ENCODE peak calls at places on chromosomes 7 and 10, in ten cellular contexts. R, F, M, D, K, S, C, O, U and W are unnamed samples.

GRCh38 chr10:14945097-14945496 is 8.8 kb downstream of the DCLRE1C start:
- DNase-seq in O (no peak), R (no peak), F (no peak), D (no peak), M (peak; percentile 3), C (no peak), U (no peak), S (no peak), K (no peak), W (no peak)

GRCh38 chr10:102678842-102679289 is 34.6 kb downstream of the TRIM8 start:
- DNase-seq in R (peak; percentile 57), K (peak; percentile 69), F (no peak), D (no peak), O (peak; percentile 27), U (no peak), S (peak; percentile 79), C (peak; percentile 78), M (peak; percentile 42), W (peak; percentile 22)

GRCh38 chr7:91976743-91977142 is 36.1 kb downstream of the AKAP9 start:
- DNase-seq in R (no peak), S (no peak), O (no peak), D (no peak), M (no peak), K (no peak), F (no peak), U (no peak), C (no peak), W (no peak)

GRCh38 chr10:47152861-47153349 is 147.1 kb upstream of the GDF10 start:
- DNase-seq in O (no peak), D (no peak), M (peak; percentile 54), C (no peak), U (no peak), K (no peak), R (no peak), F (no peak), S (no peak), W (no peak)

GRCh38 chr10:21144047-21144446 is 246.9 kb upstream of the NEBL start:
- DNase-seq in M (peak; percentile 6), R (no peak), O (no peak), U (peak; percentile 64), F (no peak), S (no peak), D (no peak), K (no peak), C (no peak), W (no peak)

GRCh38 chr7:153388611-153389010 is 629.1 kb downstream of the ACTR3B start:
- DNase-seq in O (no peak), K (no peak), C (no peak), S (no peak), M (no peak), U (no peak), F (peak; percentile 13), D (no peak), R (no peak), W (no peak)

GRCh38 chr10:55091691-55092328 is 290.8 kb upstream of the PCDH15 start:
- DNase-seq in O (peak; percentile 24), S (no peak), R (no peak), F (no peak), U (no peak), M (peak; percentile 54), K (no peak), D (no peak), C (no peak), W (no peak)

GRCh38 chr10:131817866-131818509 is 82.8 kb upstream of the PPP2R2D start:
- DNase-seq in S (peak; percentile 46), U (peak; percentile 10), D (no peak), F (peak; percentile 47), O (no peak), K (no peak), M (no peak), C (no peak), R (no peak), W (no peak)

GRCh38 chr10:13815766-13816165 is 229.0 kb downstream of the PRPF18 start:
- DNase-seq in M (peak; percentile 46), D (no peak), S (no peak), R (peak; percentile 65), O (no peak), U (no peak), C (no peak), F (no peak), K (no peak), W (peak; percentile 38)
- H3K27ac ChIP-seq in M (no peak overlapping the region), D (no peak overlapping the region), S (peak overlapping the region; percentile 64), R (peak overlapping the region; percentile 61), O (no peak overlapping the region), U (no peak overlapping the region), C (no peak overlapping the region), F (no peak overlapping the region), K (peak overlapping the region; percentile 68), W (no peak overlapping the region)

GRCh38 chr7:134844200-134844599 is 64.8 kb downstream of the CALD1 start:
- DNase-seq in F (no peak), U (no peak), O (no peak), M (peak; percentile 67), C (no peak), S (no peak), D (no peak), K (no peak), R (no peak), W (no peak)

GRCh38 chr7:134836447-134836846 is 57.0 kb downstream of the CALD1 start:
- DNase-seq in M (no peak), F (no peak), D (no peak), K (no peak), R (peak; percentile 96), U (no peak), S (no peak), O (peak; percentile 42), C (no peak), W (no peak)

GRCh38 chr7:134842901-134843300 is 63.5 kb downstream of the CALD1 start:
- DNase-seq in S (no peak), F (no peak), M (no peak), R (no peak), D (no peak), U (no peak), O (no peak), K (no peak), C (no peak), W (no peak)

GRCh38 chr7:134845461-134845860 is 66.0 kb downstream of the CALD1 start:
- DNase-seq in R (no peak), D (no peak), O (peak; percentile 61), M (peak; percentile 35), F (no peak), C (no peak), K (no peak), S (no peak), U (no peak), W (no peak)

GRCh38 chr7:134842062-134842461 is 62.6 kb downstream of the CALD1 start:
- DNase-seq in S (no peak), C (no peak), K (no peak), F (no peak), M (no peak), D (no peak), R (no peak), O (no peak), U (no peak), W (no peak)
- H3K36me3 ChIP-seq in S (peaks cover 20% of the 10 kb centered on the region), C (no peaks in the 10 kb centered on the region), K (peaks cover 32% of the 10 kb centered on the region), F (peaks cover 42% of the 10 kb centered on the region), M (no peaks in the 10 kb centered on the region), D (no peaks in the 10 kb centered on the region), R (peaks cover 54% of the 10 kb centered on the region), O (no peaks in the 10 kb centered on the region), U (no peaks in the 10 kb centered on the region), W (no peaks in the 10 kb centered on the region)

GRCh38 chr10:44205072-44205471 is 179.8 kb downstream of the CXCL12 start:
- DNase-seq in O (no peak), C (no peak), F (no peak), D (no peak), K (no peak), R (no peak), U (no peak), S (no peak), M (no peak), W (no peak)

GRCh38 chr10:44207160-44207559 is 177.7 kb downstream of the CXCL12 start:
- DNase-seq in M (no peak), U (no peak), O (no peak), S (no peak), D (no peak), K (no peak), R (no peak), C (no peak), F (no peak), W (no peak)

GRCh38 chr10:44206127-44206818 is 178.6 kb downstream of the CXCL12 start:
- DNase-seq in C (no peak), K (peak; percentile 55), S (no peak), O (no peak), F (no peak), M (no peak), U (no peak), D (no peak), R (no peak), W (no peak)

DNA sequence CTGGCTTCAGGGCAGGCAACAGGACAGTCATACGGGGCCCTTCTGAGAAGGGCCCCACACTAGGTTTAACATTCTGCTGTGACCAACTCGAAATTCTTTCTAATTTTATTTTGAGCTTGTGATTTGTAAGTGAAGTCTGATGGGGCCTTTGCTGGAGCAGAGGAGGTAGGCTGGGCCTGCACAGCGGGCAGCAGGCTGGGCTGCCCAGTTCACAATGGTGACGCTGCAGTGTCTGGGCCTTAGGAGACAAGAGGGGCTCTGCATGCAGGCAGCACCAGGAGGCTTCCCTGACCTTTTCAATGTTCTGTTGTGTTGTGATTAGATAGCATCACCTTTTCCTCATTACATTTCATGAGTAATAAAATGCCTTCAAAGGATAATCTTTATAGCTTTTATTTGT is 175.1 kb downstream of the CXCL12 start:
- DNase-seq in S (no peak), D (no peak), M (no peak), U (no peak), K (no peak), F (no peak), O (no peak), R (no peak), C (no peak), W (no peak)
- H3K4me3 ChIP-seq in S (no peak overlapping the region), D (no peak overlapping the region), M (no peak overlapping the region), U (no peak overlapping the region), K (no peak overlapping the region), F (no peak overlapping the region), O (no peak overlapping the region), R (no peak overlapping the region), C (no peak overlapping the region), W (no peak overlapping the region)

GRCh38 chr7:116257156-116257555 is 46.8 kb downstream of the TES start:
- DNase-seq in F (no peak), D (no peak), R (no peak), O (no peak), S (no peak), M (no peak), U (no peak), K (no peak), C (no peak), W (no peak)

GRCh38 chr7:116261904-116262303 is 51.6 kb downstream of the TES start:
- DNase-seq in O (no peak), F (no peak), R (no peak), M (no peak), K (no peak), S (no peak), U (no peak), D (no peak), C (no peak), W (no peak)

GRCh38 chr7:116259156-116259555 is 48.8 kb downstream of the TES start:
- DNase-seq in C (no peak), F (no peak), K (no peak), S (no peak), M (no peak), R (no peak), D (no peak), U (no peak), O (no peak), W (no peak)

GRCh38 chr7:116259821-116260440 is 49.6 kb downstream of the TES start:
- DNase-seq in O (no peak), F (no peak), C (no peak), R (peak; percentile 57), K (no peak), U (no peak), M (peak; percentile 85), S (no peak), D (no peak), W (no peak)

DNA sequence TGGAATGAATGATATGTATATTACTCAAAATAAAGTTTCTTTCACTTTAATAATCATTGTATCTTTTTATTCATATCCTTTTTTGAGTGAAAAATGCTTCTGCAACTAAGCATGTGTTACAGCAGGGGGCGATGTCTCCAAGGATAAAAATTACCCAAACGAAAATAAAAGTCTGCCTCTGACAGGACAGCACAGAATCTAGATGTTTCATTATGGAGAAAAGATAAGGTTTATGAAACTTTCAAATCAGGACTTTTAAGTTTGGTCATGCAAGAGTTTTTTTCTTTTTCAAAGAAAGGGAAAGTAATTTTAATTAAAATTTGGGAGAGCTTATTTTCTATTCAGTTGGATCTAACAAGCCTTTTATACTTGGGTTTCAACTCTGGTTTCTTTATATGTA is 48.4 kb downstream of the TES start:
- DNase-seq in R (peak; percentile 40), D (no peak), C (no peak), F (no peak), U (no peak), S (no peak), K (no peak), M (peak; percentile 78), O (peak; percentile 79), W (no peak)
- H3K27ac ChIP-seq in R (peak overlapping the region; percentile 18), D (no peak overlapping the region), C (no peak overlapping the region), F (no peak overlapping the region), U (no peak overlapping the region), S (no peak overlapping the region), K (peak overlapping the region; percentile 70), M (peak overlapping the region; percentile 34), O (no peak overlapping the region), W (peak overlapping the region; percentile 100)